ENCODE peak calls at places on chromosome 5, in five cellular contexts. O is foreskin fibroblast, L is upper lobe of right lung, J is AG09309, C is SW 1271. T is an unnamed sample.

GRCh38 chr5:36414869-36415282 is 113.2 kb upstream of the RANBP3L start:
- DNase-seq in O (no peak), L (no peak), J (peak; percentile 35), C (peak; percentile 60), T (peak; percentile 52)

GRCh38 chr5:91598216-91598615 is 215.1 kb upstream of the ARRDC3 start:
- DNase-seq in O (no peak), L (no peak), J (no peak), C (no peak), T (no peak)

GRCh38 chr5:141269195-141269594 is 24.0 kb downstream of the PCDHB15 start:
- DNase-seq in O (no peak), L (no peak), J (no peak), C (no peak), T (no peak)

GRCh38 chr5:92508271-92508670 is 1072.7 kb downstream of the NR2F1-AS1 start:
- DNase-seq in O (no peak), L (no peak), J (no peak), C (no peak), T (no peak)

GRCh38 chr5:140250386-140250785 is 52.5 kb downstream of the PFDN1 start:
- DNase-seq in O (no peak), L (no peak), J (no peak), C (no peak), T (no peak)

GRCh38 chr5:10601246-10602030 is 37.6 kb downstream of the ANKRD33B start:
- DNase-seq in O (peak; percentile 90), L (peak; percentile 77), J (peak; percentile 62), C (peak; percentile 65), T (peak; percentile 84)

GRCh38 chr5:76849767-76850291 is at the start of gene S100Z:
- DNase-seq in O (no peak), L (no peak), J (no peak), C (no peak), T (no peak)

GRCh38 chr5:115465416-115465815 is 79.2 kb downstream of the FEM1C start:
- DNase-seq in O (peak; percentile 42), L (no peak), J (no peak), C (no peak), T (no peak)

GRCh38 chr5:167072225-167072624 is 1219.2 kb upstream of the WWC1 start:
- DNase-seq in O (no peak), L (no peak), J (no peak), C (no peak), T (peak; percentile 16)

GRCh38 chr5:67873935-67874334 is 341.6 kb upstream of the PIK3R1 start:
- DNase-seq in O (no peak), L (no peak), J (no peak), C (no peak), T (no peak)

GRCh38 chr5:59609501-59610265 is 283.8 kb downstream of the PDE4D start:
- DNase-seq in O (no peak), L (no peak), J (no peak), C (no peak), T (no peak)

GRCh38 chr5:180704362-180704761 is 35.5 kb downstream of the OR2Y1 start:
- DNase-seq in O (peak; percentile 7), L (no peak), J (no peak), C (no peak), T (no peak)

GRCh38 chr5:142845402-142845901 is 75.3 kb downstream of the ARHGAP26 start:
- DNase-seq in O (no peak), L (no peak), J (no peak), C (no peak), T (no peak)

GRCh38 chr5:98066910-98067309 is 706.6 kb upstream of the RGMB start:
- DNase-seq in O (no peak), L (no peak), J (no peak), C (no peak), T (no peak)

GRCh38 chr5:126339215-126339805 is 83.9 kb upstream of the GRAMD2B start:
- DNase-seq in O (peak; percentile 57), L (no peak), J (peak; percentile 58), C (peak; percentile 69), T (peak; percentile 73)

GRCh38 chr5:115069087-115069968 is 100.4 kb downstream of the TRIM36 start:
- DNase-seq in O (peak; percentile 29), L (no peak), J (peak; percentile 13), C (peak; percentile 50), T (peak; percentile 18)

GRCh38 chr5:31720811-31721345 is 81.9 kb downstream of the PDZD2 start:
- DNase-seq in O (no peak), L (no peak), J (no peak), C (no peak), T (no peak)

GRCh38 chr5:180097926-180098325 is 26.4 kb upstream of the RNF130 start:
- DNase-seq in O (no peak), L (no peak), J (no peak), C (no peak), T (no peak)

GRCh38 chr5:161846731-161847130 is 1.2 kb upstream of the GABRA1 start:
- DNase-seq in O (no peak), L (no peak), J (no peak), C (no peak), T (no peak)

GRCh38 chr5:351084-351910 is 29.8 kb downstream of the AHRR start:
- DNase-seq in O (no peak), L (no peak), J (no peak), C (no peak), T (no peak)

GRCh38 chr5:169534939-169535338 is 48.6 kb upstream of the SPDL1 start:
- DNase-seq in O (no peak), L (no peak), J (no peak), C (no peak), T (no peak)

GRCh38 chr5:76867827-76868693 is 18.2 kb downstream of the S100Z start:
- DNase-seq in O (peak; percentile 38), L (no peak), J (peak; percentile 24), C (peak; percentile 58), T (peak; percentile 45)

GRCh38 chr5:150485770-150486401 is 22.0 kb upstream of the NDST1 start:
- DNase-seq in O (peak; percentile 59), L (peak; percentile 88), J (no peak), C (peak; percentile 34), T (no peak)

GRCh38 chr5:124932791-124933600 is 186.6 kb upstream of the ZNF608 start:
- DNase-seq in O (peak; percentile 54), L (no peak), J (peak; percentile 39), C (no peak), T (no peak)

GRCh38 chr5:75337366-75338021 is 474 bp downstream of the HMGCR start:
- DNase-seq in O (no peak), L (peak; percentile 80), J (no peak), C (no peak), T (no peak)

GRCh38 chr5:96176022-96176421 is 214.4 kb upstream of the ELL2 start:
- DNase-seq in O (no peak), L (no peak), J (no peak), C (no peak), T (no peak)

GRCh38 chr5:178280631-178281030 is 48.0 kb upstream of the PHYKPL start:
- DNase-seq in O (no peak), L (no peak), J (no peak), C (no peak), T (no peak)

GRCh38 chr5:41707853-41708603 is 162.2 kb downstream of the OXCT1 start:
- DNase-seq in O (peak; percentile 32), L (no peak), J (peak; percentile 44), C (peak; percentile 47), T (peak; percentile 26)

GRCh38 chr5:102715405-102715804 is 39.7 kb upstream of the PAM start:
- DNase-seq in O (peak; percentile 80), L (no peak), J (peak; percentile 64), C (peak; percentile 85), T (peak; percentile 37)

GRCh38 chr5:98713027-98713426 is 60.4 kb upstream of the RGMB start:
- DNase-seq in O (peak; percentile 41), L (no peak), J (peak; percentile 51), C (no peak), T (peak; percentile 36)

GRCh38 chr5:127096328-127096993 is 23.2 kb upstream of the C5orf63 start:
- DNase-seq in O (no peak), L (no peak), J (no peak), C (no peak), T (no peak)

T was measured in stromal cell of bone marrow.